ENCODE peak calls at places on chromosomes 3 and 15, in seven cellular contexts. M, E, G, K, S, X and A are unnamed samples.
A peak's percentile ranks its signal among the peaks of the same experiment; 100 is the strongest.

GRCh38 chr3:27861047-27862036 is 139.2 kb upstream of the EOMES start:
- DNase-seq in K (no peak), E (no peak), M (no peak), G (no peak), X (no peak), S (no peak), A (no peak)

GRCh38 chr15:74330861-74331408 is 36.5 kb downstream of the CYP11A1 start:
- DNase-seq in K (no peak), S (no peak), M (no peak), G (no peak), E (no peak), X (no peak), A (no peak)

GRCh38 chr15:72838311-72838731 is 54.8 kb upstream of the ADPGK start:
- DNase-seq in E (no peak), K (no peak), S (no peak), M (peak; percentile 1), X (no peak), G (no peak), A (no peak)

GRCh38 chr3:88113311-88114162 is 36.2 kb upstream of the C3orf38 start:
- DNase-seq in G (no peak), E (peak; percentile 60), K (peak; percentile 46), X (peak; percentile 58), S (peak; percentile 79), M (peak; percentile 80), A (peak; percentile 69)

GRCh38 chr3:53801319-53801718 is 44.9 kb downstream of the CHDH start:
- DNase-seq in G (no peak), M (no peak), S (no peak), E (no peak), X (no peak), K (no peak), A (no peak)

GRCh38 chr3:30007668-30008067 is 598.7 kb upstream of the TGFBR2 start:
- DNase-seq in G (no peak), X (no peak), S (no peak), K (no peak), M (no peak), E (no peak), A (no peak)

GRCh38 chr15:84764585-84764984 is 16.2 kb downstream of the ZNF592 start:
- DNase-seq in G (no peak), K (no peak), M (no peak), E (no peak), X (no peak), S (no peak), A (no peak)

GRCh38 chr15:48671381-48672022 is 26.0 kb upstream of the FBN1 start:
- DNase-seq in X (no peak), E (no peak), M (peak; percentile 66), S (no peak), G (no peak), K (no peak), A (no peak)

GRCh38 chr15:66269326-66270090 is 16.0 kb upstream of the MEGF11 start:
- DNase-seq in M (peak; percentile 46), S (peak; percentile 73), E (no peak), G (no peak), X (no peak), K (no peak), A (peak; percentile 47)

GRCh38 chr3:107643038-107643883 is 120.5 kb downstream of the BBX start:
- DNase-seq in G (no peak), E (no peak), X (no peak), K (no peak), S (no peak), M (no peak), A (peak; percentile 10)

GRCh38 chr3:185309795-185310194 is 53.1 kb upstream of the MAP3K13 start:
- DNase-seq in K (no peak), S (no peak), E (no peak), G (no peak), X (no peak), M (no peak), A (no peak)

GRCh38 chr3:42043116-42043796 is 47.9 kb upstream of the TRAK1 start:
- DNase-seq in S (no peak), X (peak; percentile 29), K (no peak), M (peak; percentile 80), E (peak; percentile 87), G (no peak), A (no peak)

GRCh38 chr3:71562938-71563337 is 20.6 kb downstream of the FOXP1 start:
- DNase-seq in X (no peak), S (no peak), K (no peak), E (no peak), G (no peak), M (no peak), A (no peak)

GRCh38 chr15:101054116-101054515 is 135.0 kb downstream of the LRRK1 start:
- DNase-seq in E (no peak), S (no peak), G (no peak), M (no peak), X (no peak), K (no peak), A (no peak)

GRCh38 chr15:31241888-31242287 is 84.7 kb upstream of the KLF13 start:
- DNase-seq in S (no peak), G (no peak), X (no peak), M (no peak), K (no peak), E (no peak), A (no peak)

GRCh38 chr3:81242871-81243270 is 518.6 kb downstream of the GBE1 start:
- DNase-seq in X (no peak), G (no peak), K (no peak), M (peak; percentile 38), E (peak; percentile 3), S (no peak), A (no peak)

GRCh38 chr15:72420580-72420979 is 22.5 kb downstream of the TMEM202 start:
- DNase-seq in E (no peak), K (no peak), X (no peak), S (no peak), G (no peak), M (no peak), A (no peak)

GRCh38 chr3:44030690-44031344 is 210.9 kb upstream of the TOPAZ1 start:
- DNase-seq in G (no peak), K (no peak), E (no peak), M (peak; percentile 12), S (no peak), X (no peak), A (no peak)

GRCh38 chr3:134904333-134904771 is 109.3 kb downstream of the EPHB1 start:
- DNase-seq in G (no peak), S (no peak), K (no peak), X (peak; percentile 31), E (no peak), M (no peak), A (no peak)

GRCh38 chr3:32132121-32132520 is 25.7 kb downstream of the GPD1L start:
- DNase-seq in X (no peak), E (no peak), S (no peak), G (no peak), K (no peak), M (no peak), A (no peak)

GRCh38 chr3:46883252-46884185 is 6.0 kb downstream of the PTH1R start:
- DNase-seq in S (no peak), M (peak; percentile 31), E (no peak), G (no peak), K (peak; percentile 22), X (no peak), A (no peak)

GRCh38 chr3:11944052-11944673 is 60.0 kb upstream of the SYN2 start:
- DNase-seq in S (peak; percentile 35), M (peak; percentile 14), G (no peak), X (peak; percentile 13), E (peak; percentile 37), K (no peak), A (peak; percentile 28)

GRCh38 chr3:16927485-16927884 is 42.7 kb downstream of the PLCL2 start:
- DNase-seq in E (no peak), M (no peak), K (no peak), S (peak; percentile 5), G (no peak), X (no peak), A (no peak)

GRCh38 chr3:52177701-52178042 is 20.3 kb upstream of the ALAS1 start:
- DNase-seq in E (peak; percentile 63), M (no peak), K (no peak), G (no peak), S (no peak), X (no peak), A (no peak)

GRCh38 chr15:31501074-31501473 is 174.4 kb downstream of the KLF13 start:
- DNase-seq in G (no peak), K (no peak), M (no peak), S (no peak), X (no peak), E (no peak), A (no peak)

GRCh38 chr3:46856576-46857471 is 6.4 kb downstream of the MYL3 start:
- DNase-seq in X (peak; percentile 5), S (no peak), M (no peak), G (no peak), K (no peak), E (no peak), A (no peak)

GRCh38 chr15:43763819-43764446 is 12.8 kb downstream of the ELL3 start:
- DNase-seq in E (no peak), X (no peak), M (no peak), K (no peak), S (no peak), G (no peak), A (no peak)

GRCh38 chr3:160577551-160578195 is 12.3 kb upstream of the KPNA4 start:
- DNase-seq in G (no peak), M (peak; percentile 36), X (peak; percentile 31), K (no peak), E (peak; percentile 12), S (peak; percentile 18), A (peak; percentile 53)
- TF ChIP-seq CTCF in G (no peak), M (no peak), X (peak; percentile 38), K (peak; percentile 25), E (peak; percentile 60), S (peak; percentile 28), A (peak; percentile 38)

DNA sequence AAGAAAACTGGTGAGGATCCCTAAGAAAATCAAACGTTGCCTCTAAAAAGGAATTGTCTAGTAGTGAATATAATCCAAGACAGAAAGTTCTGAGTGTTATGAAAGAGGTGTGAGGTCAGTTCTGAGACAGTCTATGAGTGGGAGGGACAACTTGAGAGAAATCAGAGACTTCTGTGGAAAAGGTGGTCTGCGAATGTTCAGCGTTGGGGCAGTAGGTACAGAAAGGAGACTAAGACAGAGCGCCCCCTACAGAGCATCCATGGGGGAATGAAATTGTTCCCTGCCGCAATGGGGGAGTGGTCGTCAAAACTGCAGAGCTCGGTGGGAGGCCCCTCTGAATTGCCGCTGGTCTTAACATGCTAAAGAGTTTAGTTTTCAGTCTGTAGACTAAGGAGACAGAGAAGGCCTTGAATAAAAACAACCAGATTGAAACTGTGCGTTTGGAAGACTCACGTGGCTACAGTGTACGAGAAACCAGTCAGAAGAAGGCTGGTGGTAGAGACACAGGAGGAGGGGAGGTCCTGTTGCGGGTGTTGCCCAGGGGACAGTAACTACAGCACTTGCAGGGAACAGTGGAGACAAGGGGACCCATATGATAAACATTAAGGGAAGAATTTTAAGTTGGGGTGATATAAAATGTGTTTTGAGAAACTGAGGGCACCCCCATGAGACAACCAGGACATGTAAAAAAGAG is 6.9 kb downstream of the TNIK start:
- DNase-seq in G (no peak), X (no peak), K (no peak), M (peak; percentile 6), S (no peak), E (no peak), A (no peak)
- TF ChIP-seq CTCF in G (no peak), X (peak; percentile 6), K (peak; percentile 50), M (peak; percentile 14), S (peak; percentile 12), E (no peak), A (peak; percentile 27)

GRCh38 chr3:146163584-146163983 is 2.6 kb upstream of the PLOD2 start:
- DNase-seq in X (no peak), G (no peak), E (no peak), K (no peak), M (peak; percentile 94), S (no peak), A (peak; percentile 29)
- TF ChIP-seq CTCF in X (peak; percentile 51), G (peak; percentile 47), E (no peak), K (no peak), M (peak; percentile 6), S (no peak), A (peak; percentile 47)

GRCh38 chr3:101813817-101814440 is 34.9 kb downstream of the NXPE3 start:
- DNase-seq in X (no peak), E (peak; percentile 22), M (peak; percentile 67), G (no peak), S (peak; percentile 8), K (no peak), A (no peak)
- TF ChIP-seq CTCF in X (peak; percentile 80), E (peak; percentile 59), M (no peak), G (peak; percentile 73), S (peak; percentile 48), K (peak; percentile 70), A (no peak)